ENCODE peak calls at places on chromosomes 4 and X, in eight cellular contexts. F is GM12878, M is HCT116, O is A549, B is SK-N-SH, E is HepG2, Y is GM23338, W is Panc1. S is an unnamed sample.

GRCh38 chrX:32987139-32987538 is 224.2 kb downstream of the DMD start:
- DNase-seq in F (no peak), M (no peak), O (no peak), B (no peak), E (no peak), Y (peak; percentile 73), W (no peak), S (no peak)

GRCh38 chrX:155056877-155057792 is 13.8 kb downstream of the CMC4 start:
- DNase-seq in F (peak; percentile 24), M (peak; percentile 51), O (peak; percentile 43), B (peak; percentile 69), E (peak; percentile 43), Y (peak; percentile 76), W (no peak), S (peak; percentile 51)

GRCh38 chr4:7860600-7861158 is 79.0 kb downstream of the AFAP1 start:
- DNase-seq in F (no peak), M (no peak), O (no peak), B (no peak), E (no peak), Y (peak; percentile 36), W (no peak), S (no peak)

GRCh38 chrX:104310084-104310483 is 55.4 kb upstream of the ESX1 start:
- DNase-seq in F (no peak), M (no peak), O (no peak), B (peak; percentile 7), E (no peak), Y (no peak), W (peak; percentile 18), S (no peak)

GRCh38 chr4:1640110-1640509 is 44.0 kb downstream of the FAM53A start:
- DNase-seq in F (no peak), M (no peak), O (no peak), B (no peak), E (no peak), Y (no peak), W (no peak), S (no peak)

GRCh38 chr4:18850763-18851331 is 829.3 kb upstream of the LCORL start:
- DNase-seq in F (no peak), M (no peak), O (no peak), B (peak; percentile 4), E (no peak), Y (no peak), W (no peak), S (no peak)

GRCh38 chr4:99945718-99946345 is 586 bp downstream of the DNAJB14 start:
- DNase-seq in F (no peak), M (no peak), O (no peak), B (peak; percentile 68), E (peak; percentile 44), Y (peak; percentile 55), W (no peak), S (peak; percentile 47)

GRCh38 chr4:41930139-41930831 is 4.9 kb upstream of the TMEM33 start:
- DNase-seq in F (no peak), M (no peak), O (no peak), B (no peak), E (peak; percentile 8), Y (no peak), W (no peak), S (no peak)

GRCh38 chrX:84182521-84182920 is 5.5 kb downstream of the RPS6KA6 start:
- DNase-seq in F (no peak), M (no peak), O (no peak), B (no peak), E (no peak), Y (no peak), W (no peak), S (no peak)

GRCh38 chrX:87299563-87300160 is 217.9 kb upstream of the KLHL4 start:
- DNase-seq in F (no peak), M (no peak), O (no peak), B (no peak), E (peak; percentile 0), Y (peak; percentile 37), W (no peak), S (no peak)

GRCh38 chr4:6506616-6507140 is 34.3 kb upstream of the PPP2R2C start:
- DNase-seq in F (no peak), M (no peak), O (no peak), B (no peak), E (no peak), Y (no peak), W (no peak), S (no peak)

GRCh38 chrX:15441464-15441863 is 51.7 kb downstream of the PIR start:
- DNase-seq in F (no peak), M (no peak), O (no peak), B (no peak), E (no peak), Y (no peak), W (no peak), S (no peak)

GRCh38 chr4:3407171-3407771 is 34.5 kb upstream of the HGFAC start:
- DNase-seq in F (no peak), M (no peak), O (no peak), B (no peak), E (no peak), Y (no peak), W (no peak), S (no peak)

GRCh38 chr4:8681391-8681790 is 88.8 kb downstream of the CPZ start:
- DNase-seq in F (no peak), M (no peak), O (no peak), B (no peak), E (no peak), Y (no peak), W (no peak), S (no peak)

GRCh38 chr4:152590179-152591031 is 54.5 kb upstream of the FBXW7 start:
- DNase-seq in F (no peak), M (no peak), O (no peak), B (peak; percentile 56), E (no peak), Y (no peak), W (no peak), S (no peak)

GRCh38 chr4:188127157-188127874 is 11.9 kb upstream of the TRIML1 start:
- DNase-seq in F (no peak), M (peak; percentile 86), O (peak; percentile 44), B (no peak), E (no peak), Y (no peak), W (peak; percentile 64), S (no peak)

GRCh38 chrX:27008486-27008885 is 454.7 kb downstream of the PPP4R3C start:
- DNase-seq in F (no peak), M (no peak), O (no peak), B (no peak), E (no peak), Y (no peak), W (no peak), S (no peak)

GRCh38 chr4:68359508-68359907 is 9.6 kb upstream of the YTHDC1 start:
- DNase-seq in F (no peak), M (no peak), O (no peak), B (no peak), E (no peak), Y (no peak), W (no peak), S (no peak)

DNA sequence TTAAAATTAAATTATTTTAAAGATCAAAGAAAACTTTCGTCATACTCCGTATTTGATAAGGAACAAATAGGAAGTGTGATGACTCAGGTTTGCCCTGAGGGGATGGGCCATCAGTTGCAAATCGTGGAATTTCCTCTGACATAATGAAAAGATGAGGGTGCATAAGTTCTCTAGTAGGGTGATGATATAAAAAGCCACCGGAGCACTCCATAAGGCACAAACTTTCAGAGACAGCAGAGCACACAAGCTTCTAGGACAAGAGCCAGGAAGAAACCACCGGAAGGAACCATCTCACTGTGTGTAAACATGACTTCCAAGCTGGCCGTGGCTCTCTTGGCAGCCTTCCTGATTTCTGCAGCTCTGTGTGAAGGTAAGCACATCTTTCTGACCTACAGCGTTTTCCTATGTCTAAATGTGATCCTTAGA is at the start of gene CXCL8:
- DNase-seq in F (no peak), M (peak; percentile 76), O (peak; percentile 37), B (no peak), E (peak; percentile 53), Y (peak; percentile 7), W (peak; percentile 87), S (peak; percentile 79)
- TF ChIP-seq REST in F (no peak), M (no peak), O (no peak), B (no peak), E (no peak), Y (no peak), W (no peak), S (no peak)

GRCh38 chrX:132957211-132958085 is 981 bp downstream of the HS6ST2 start:
- DNase-seq in F (no peak), M (no peak), O (no peak), B (peak; percentile 76), E (no peak), Y (peak; percentile 56), W (no peak), S (no peak)
- TF ChIP-seq REST in F (no peak), M (no peak), O (no peak), B (no peak), E (no peak), Y (no peak), W (no peak), S (no peak)

GRCh38 chrX:2627272-2627867 is 63.7 kb upstream of the CD99 start:
- DNase-seq in F (no peak), M (peak; percentile 44), O (peak; percentile 48), B (peak; percentile 19), E (peak; percentile 71), Y (peak; percentile 82), W (no peak), S (no peak)
- TF ChIP-seq REST in F (no peak), M (no peak), O (no peak), B (no peak), E (no peak), Y (no peak), W (no peak), S (no peak)

GRCh38 chr4:72314869-72315268 is 254.2 kb downstream of the ADAMTS3 start:
- DNase-seq in F (no peak), M (no peak), O (no peak), B (no peak), E (no peak), Y (no peak), W (no peak), S (no peak)
- TF ChIP-seq REST in F (no peak), M (no peak), O (no peak), B (no peak), E (no peak), Y (no peak), W (no peak), S (no peak)

DNA sequence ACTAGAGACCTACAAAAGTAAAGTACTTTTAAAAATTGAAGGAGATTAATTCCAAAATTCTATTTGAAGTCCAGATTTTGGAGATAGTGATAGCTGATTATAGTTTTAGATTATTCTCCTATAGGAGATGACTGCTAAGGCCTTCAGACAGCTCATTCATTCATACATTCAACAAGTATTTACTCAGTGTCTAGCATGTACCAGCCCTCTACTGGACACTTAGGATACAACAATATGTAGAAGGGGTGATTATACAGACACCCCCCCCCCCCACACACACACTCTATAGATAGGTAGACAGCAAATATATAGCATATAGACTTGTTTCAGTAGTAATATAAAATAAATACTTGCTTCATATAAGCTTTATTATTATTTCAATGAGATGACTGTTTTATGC is 60.4 kb upstream of the TAF9B start:
- DNase-seq in F (no peak), M (peak; percentile 8), O (peak; percentile 36), B (peak; percentile 43), E (peak; percentile 31), Y (peak; percentile 3), W (no peak), S (peak; percentile 2)
- TF ChIP-seq REST in F (no peak), M (no peak), O (no peak), B (no peak), E (no peak), Y (no peak), W (no peak), S (no peak)

GRCh38 chrX:109732319-109732779 is 708 bp downstream of the ACSL4 start:
- DNase-seq in F (no peak), M (no peak), O (peak; percentile 9), B (peak; percentile 35), E (no peak), Y (peak; percentile 22), W (no peak), S (peak; percentile 16)
- TF ChIP-seq REST in F (no peak), M (no peak), O (no peak), B (no peak), E (no peak), Y (no peak), W (no peak), S (no peak)